ENCODE peak calls at places on chromosomes 13 and 19, in eight cellular contexts. One of them, this sample, is unnamed.

GRCh38 chr13:113544896-113545295 is 39.7 kb upstream of the TFDP1 start:
- DNase-seq in cerebellar cortex: no peak
- DNase-seq in fibroblast of the conjunctiva: no peak
- DNase-seq in activated CD8-positive, alpha-beta memory T cell treated with anti-CD3 and anti-CD28 coated beads, Interleukin-2, amount 10 ng/mL, durations not matched to agents 7 days and 5 days: no peak
- DNase-seq in tibial artery: peak; percentile 38
- DNase-seq in GF-D8: no peak
- DNase-seq in CD8-positive, alpha-beta memory T cell: no peak
- DNase-seq in upper lobe of right lung: peak; percentile 35
- DNase-seq in this sample: no peak

GRCh38 chr13:49540552-49540951 is 44.8 kb downstream of the PHF11 start:
- DNase-seq in cerebellar cortex: no peak
- DNase-seq in fibroblast of the conjunctiva: no peak
- DNase-seq in activated CD8-positive, alpha-beta memory T cell treated with anti-CD3 and anti-CD28 coated beads, Interleukin-2, amount 10 ng/mL, durations not matched to agents 7 days and 5 days: no peak
- DNase-seq in tibial artery: no peak
- DNase-seq in GF-D8: no peak
- DNase-seq in CD8-positive, alpha-beta memory T cell: no peak
- DNase-seq in upper lobe of right lung: no peak
- DNase-seq in this sample: no peak

GRCh38 chr19:13037161-13037560 is 41.9 kb downstream of the NFIX start:
- DNase-seq in cerebellar cortex: no peak
- DNase-seq in fibroblast of the conjunctiva: no peak
- DNase-seq in activated CD8-positive, alpha-beta memory T cell treated with anti-CD3 and anti-CD28 coated beads, Interleukin-2, amount 10 ng/mL, durations not matched to agents 7 days and 5 days: peak; percentile 45
- DNase-seq in tibial artery: peak; percentile 73
- DNase-seq in GF-D8: no peak
- DNase-seq in CD8-positive, alpha-beta memory T cell: no peak
- DNase-seq in upper lobe of right lung: no peak
- DNase-seq in this sample: no peak

GRCh38 chr13:33194820-33195692 is 90.5 kb downstream of the STARD13 start:
- DNase-seq in cerebellar cortex: no peak
- DNase-seq in fibroblast of the conjunctiva: peak; percentile 74
- DNase-seq in activated CD8-positive, alpha-beta memory T cell treated with anti-CD3 and anti-CD28 coated beads, Interleukin-2, amount 10 ng/mL, durations not matched to agents 7 days and 5 days: no peak
- DNase-seq in tibial artery: no peak
- DNase-seq in GF-D8: no peak
- DNase-seq in CD8-positive, alpha-beta memory T cell: no peak
- DNase-seq in upper lobe of right lung: no peak
- DNase-seq in this sample: no peak

GRCh38 chr19:3058821-3059314 is 3.4 kb downstream of the TLE5 start:
- DNase-seq in cerebellar cortex: no peak
- DNase-seq in fibroblast of the conjunctiva: no peak
- DNase-seq in activated CD8-positive, alpha-beta memory T cell treated with anti-CD3 and anti-CD28 coated beads, Interleukin-2, amount 10 ng/mL, durations not matched to agents 7 days and 5 days: no peak
- DNase-seq in tibial artery: no peak
- DNase-seq in GF-D8: no peak
- DNase-seq in CD8-positive, alpha-beta memory T cell: no peak
- DNase-seq in upper lobe of right lung: no peak
- DNase-seq in this sample: no peak

GRCh38 chr19:15316498-15316897 is 15.8 kb downstream of the BRD4 start:
- DNase-seq in cerebellar cortex: no peak
- DNase-seq in fibroblast of the conjunctiva: no peak
- DNase-seq in activated CD8-positive, alpha-beta memory T cell treated with anti-CD3 and anti-CD28 coated beads, Interleukin-2, amount 10 ng/mL, durations not matched to agents 7 days and 5 days: no peak
- DNase-seq in tibial artery: no peak
- DNase-seq in GF-D8: no peak
- DNase-seq in CD8-positive, alpha-beta memory T cell: no peak
- DNase-seq in upper lobe of right lung: no peak
- DNase-seq in this sample: no peak

GRCh38 chr19:40219721-40220276 is 1.6 kb upstream of the TTC9B start:
- DNase-seq in cerebellar cortex: no peak
- DNase-seq in fibroblast of the conjunctiva: no peak
- DNase-seq in activated CD8-positive, alpha-beta memory T cell treated with anti-CD3 and anti-CD28 coated beads, Interleukin-2, amount 10 ng/mL, durations not matched to agents 7 days and 5 days: no peak
- DNase-seq in tibial artery: no peak
- DNase-seq in GF-D8: no peak
- DNase-seq in CD8-positive, alpha-beta memory T cell: no peak
- DNase-seq in upper lobe of right lung: no peak
- DNase-seq in this sample: no peak

GRCh38 chr19:55253842-55254624 is 4.8 kb downstream of the PPP6R1 start:
- DNase-seq in cerebellar cortex: no peak
- DNase-seq in fibroblast of the conjunctiva: no peak
- DNase-seq in activated CD8-positive, alpha-beta memory T cell treated with anti-CD3 and anti-CD28 coated beads, Interleukin-2, amount 10 ng/mL, durations not matched to agents 7 days and 5 days: peak; percentile 78
- DNase-seq in tibial artery: no peak
- DNase-seq in GF-D8: peak; percentile 91
- DNase-seq in CD8-positive, alpha-beta memory T cell: peak; percentile 79
- DNase-seq in upper lobe of right lung: peak; percentile 58
- DNase-seq in this sample: no peak

GRCh38 chr13:49760555-49760954 is 31.9 kb downstream of the KPNA3 start:
- DNase-seq in cerebellar cortex: no peak
- DNase-seq in fibroblast of the conjunctiva: no peak
- DNase-seq in activated CD8-positive, alpha-beta memory T cell treated with anti-CD3 and anti-CD28 coated beads, Interleukin-2, amount 10 ng/mL, durations not matched to agents 7 days and 5 days: no peak
- DNase-seq in tibial artery: no peak
- DNase-seq in GF-D8: no peak
- DNase-seq in CD8-positive, alpha-beta memory T cell: no peak
- DNase-seq in upper lobe of right lung: no peak
- DNase-seq in this sample: no peak

GRCh38 chr19:29620931-29621351 is 14.9 kb downstream of the POP4 start:
- DNase-seq in cerebellar cortex: no peak
- DNase-seq in fibroblast of the conjunctiva: no peak
- DNase-seq in activated CD8-positive, alpha-beta memory T cell treated with anti-CD3 and anti-CD28 coated beads, Interleukin-2, amount 10 ng/mL, durations not matched to agents 7 days and 5 days: peak; percentile 84
- DNase-seq in tibial artery: no peak
- DNase-seq in GF-D8: no peak
- DNase-seq in CD8-positive, alpha-beta memory T cell: no peak
- DNase-seq in upper lobe of right lung: no peak
- DNase-seq in this sample: no peak

GRCh38 chr13:98372886-98373285 is 195.8 kb upstream of the RNF113B start:
- DNase-seq in cerebellar cortex: no peak
- DNase-seq in fibroblast of the conjunctiva: no peak
- DNase-seq in activated CD8-positive, alpha-beta memory T cell treated with anti-CD3 and anti-CD28 coated beads, Interleukin-2, amount 10 ng/mL, durations not matched to agents 7 days and 5 days: no peak
- DNase-seq in tibial artery: no peak
- DNase-seq in GF-D8: no peak
- DNase-seq in CD8-positive, alpha-beta memory T cell: no peak
- DNase-seq in upper lobe of right lung: no peak
- DNase-seq in this sample: no peak

GRCh38 chr19:45821103-45821521 is 6.0 kb upstream of the RSPH6A start:
- DNase-seq in cerebellar cortex: no peak
- DNase-seq in fibroblast of the conjunctiva: no peak
- DNase-seq in activated CD8-positive, alpha-beta memory T cell treated with anti-CD3 and anti-CD28 coated beads, Interleukin-2, amount 10 ng/mL, durations not matched to agents 7 days and 5 days: no peak
- DNase-seq in tibial artery: no peak
- DNase-seq in GF-D8: no peak
- DNase-seq in CD8-positive, alpha-beta memory T cell: no peak
- DNase-seq in upper lobe of right lung: no peak
- DNase-seq in this sample: no peak

GRCh38 chr13:113044431-113045114 is 61.0 kb upstream of the F7 start:
- DNase-seq in cerebellar cortex: peak; percentile 94
- DNase-seq in fibroblast of the conjunctiva: no peak
- DNase-seq in activated CD8-positive, alpha-beta memory T cell treated with anti-CD3 and anti-CD28 coated beads, Interleukin-2, amount 10 ng/mL, durations not matched to agents 7 days and 5 days: no peak
- DNase-seq in tibial artery: no peak
- DNase-seq in GF-D8: no peak
- DNase-seq in CD8-positive, alpha-beta memory T cell: no peak
- DNase-seq in upper lobe of right lung: no peak
- DNase-seq in this sample: no peak

GRCh38 chr19:13985771-13986347 is 20.3 kb downstream of the RFX1 start:
- DNase-seq in cerebellar cortex: no peak
- DNase-seq in fibroblast of the conjunctiva: no peak
- DNase-seq in activated CD8-positive, alpha-beta memory T cell treated with anti-CD3 and anti-CD28 coated beads, Interleukin-2, amount 10 ng/mL, durations not matched to agents 7 days and 5 days: no peak
- DNase-seq in tibial artery: no peak
- DNase-seq in GF-D8: no peak
- DNase-seq in CD8-positive, alpha-beta memory T cell: no peak
- DNase-seq in upper lobe of right lung: no peak
- DNase-seq in this sample: no peak

GRCh38 chr19:35318679-35319448 is 10.1 kb upstream of the CD22 start:
- DNase-seq in cerebellar cortex: no peak
- DNase-seq in fibroblast of the conjunctiva: peak; percentile 13
- DNase-seq in activated CD8-positive, alpha-beta memory T cell treated with anti-CD3 and anti-CD28 coated beads, Interleukin-2, amount 10 ng/mL, durations not matched to agents 7 days and 5 days: no peak
- DNase-seq in tibial artery: peak; percentile 77
- DNase-seq in GF-D8: no peak
- DNase-seq in CD8-positive, alpha-beta memory T cell: no peak
- DNase-seq in upper lobe of right lung: peak; percentile 84
- DNase-seq in this sample: no peak

GRCh38 chr19:21677696-21678418 is 89.5 kb downstream of the ZNF100 start:
- DNase-seq in cerebellar cortex: peak; percentile 76
- DNase-seq in fibroblast of the conjunctiva: no peak
- DNase-seq in activated CD8-positive, alpha-beta memory T cell treated with anti-CD3 and anti-CD28 coated beads, Interleukin-2, amount 10 ng/mL, durations not matched to agents 7 days and 5 days: no peak
- DNase-seq in tibial artery: no peak
- DNase-seq in GF-D8: no peak
- DNase-seq in CD8-positive, alpha-beta memory T cell: no peak
- DNase-seq in upper lobe of right lung: no peak
- DNase-seq in this sample: no peak

GRCh38 chr19:45507864-45508680 is 793 bp downstream of the VASP start:
- DNase-seq in cerebellar cortex: no peak
- DNase-seq in fibroblast of the conjunctiva: no peak
- DNase-seq in activated CD8-positive, alpha-beta memory T cell treated with anti-CD3 and anti-CD28 coated beads, Interleukin-2, amount 10 ng/mL, durations not matched to agents 7 days and 5 days: peak; percentile 76
- DNase-seq in tibial artery: peak; percentile 82
- DNase-seq in GF-D8: no peak
- DNase-seq in CD8-positive, alpha-beta memory T cell: peak; percentile 16
- DNase-seq in upper lobe of right lung: peak; percentile 78
- DNase-seq in this sample: peak; percentile 76

GRCh38 chr19:3100331-3100730 is 6.2 kb downstream of the GNA11 start:
- DNase-seq in cerebellar cortex: peak; percentile 49
- DNase-seq in fibroblast of the conjunctiva: no peak
- DNase-seq in activated CD8-positive, alpha-beta memory T cell treated with anti-CD3 and anti-CD28 coated beads, Interleukin-2, amount 10 ng/mL, durations not matched to agents 7 days and 5 days: no peak
- DNase-seq in tibial artery: no peak
- DNase-seq in GF-D8: no peak
- DNase-seq in CD8-positive, alpha-beta memory T cell: no peak
- DNase-seq in upper lobe of right lung: no peak
- DNase-seq in this sample: no peak

GRCh38 chr13:75704194-75704941 is 68.2 kb downstream of the LMO7 start:
- DNase-seq in cerebellar cortex: no peak
- DNase-seq in fibroblast of the conjunctiva: no peak
- DNase-seq in activated CD8-positive, alpha-beta memory T cell treated with anti-CD3 and anti-CD28 coated beads, Interleukin-2, amount 10 ng/mL, durations not matched to agents 7 days and 5 days: no peak
- DNase-seq in tibial artery: no peak
- DNase-seq in GF-D8: no peak
- DNase-seq in CD8-positive, alpha-beta memory T cell: no peak
- DNase-seq in upper lobe of right lung: no peak
- DNase-seq in this sample: no peak

GRCh38 chr19:14167594-14168138 is 31.3 kb upstream of the ASF1B start:
- DNase-seq in cerebellar cortex: no peak
- DNase-seq in fibroblast of the conjunctiva: no peak
- DNase-seq in activated CD8-positive, alpha-beta memory T cell treated with anti-CD3 and anti-CD28 coated beads, Interleukin-2, amount 10 ng/mL, durations not matched to agents 7 days and 5 days: no peak
- DNase-seq in tibial artery: no peak
- DNase-seq in GF-D8: no peak
- DNase-seq in CD8-positive, alpha-beta memory T cell: peak; percentile 20
- DNase-seq in upper lobe of right lung: no peak
- DNase-seq in this sample: no peak

GRCh38 chr13:79861731-79862130 is 380.8 kb downstream of the NDFIP2 start:
- DNase-seq in cerebellar cortex: no peak
- DNase-seq in fibroblast of the conjunctiva: no peak
- DNase-seq in activated CD8-positive, alpha-beta memory T cell treated with anti-CD3 and anti-CD28 coated beads, Interleukin-2, amount 10 ng/mL, durations not matched to agents 7 days and 5 days: no peak
- DNase-seq in tibial artery: no peak
- DNase-seq in GF-D8: no peak
- DNase-seq in CD8-positive, alpha-beta memory T cell: no peak
- DNase-seq in upper lobe of right lung: no peak
- DNase-seq in this sample: peak; percentile 90

GRCh38 chr19:55088021-55088451 is 12.4 kb downstream of the EPS8L1 start:
- DNase-seq in cerebellar cortex: no peak
- DNase-seq in fibroblast of the conjunctiva: no peak
- DNase-seq in activated CD8-positive, alpha-beta memory T cell treated with anti-CD3 and anti-CD28 coated beads, Interleukin-2, amount 10 ng/mL, durations not matched to agents 7 days and 5 days: no peak
- DNase-seq in tibial artery: no peak
- DNase-seq in GF-D8: no peak
- DNase-seq in CD8-positive, alpha-beta memory T cell: no peak
- DNase-seq in upper lobe of right lung: no peak
- DNase-seq in this sample: no peak

GRCh38 chr19:5926641-5927438 is 12.8 kb downstream of the CAPS start:
- DNase-seq in cerebellar cortex: no peak
- DNase-seq in fibroblast of the conjunctiva: peak; percentile 98
- DNase-seq in activated CD8-positive, alpha-beta memory T cell treated with anti-CD3 and anti-CD28 coated beads, Interleukin-2, amount 10 ng/mL, durations not matched to agents 7 days and 5 days: no peak
- DNase-seq in tibial artery: peak; percentile 81
- DNase-seq in GF-D8: no peak
- DNase-seq in CD8-positive, alpha-beta memory T cell: no peak
- DNase-seq in upper lobe of right lung: no peak
- DNase-seq in this sample: no peak

GRCh38 chr13:93146584-93147292 is 79.9 kb upstream of the GPC6 start:
- DNase-seq in cerebellar cortex: no peak
- DNase-seq in fibroblast of the conjunctiva: peak; percentile 3
- DNase-seq in activated CD8-positive, alpha-beta memory T cell treated with anti-CD3 and anti-CD28 coated beads, Interleukin-2, amount 10 ng/mL, durations not matched to agents 7 days and 5 days: no peak
- DNase-seq in tibial artery: no peak
- DNase-seq in GF-D8: no peak
- DNase-seq in CD8-positive, alpha-beta memory T cell: no peak
- DNase-seq in upper lobe of right lung: no peak
- DNase-seq in this sample: no peak

GRCh38 chr19:12939292-12939606 is 840 bp downstream of the CALR start:
- DNase-seq in cerebellar cortex: no peak
- DNase-seq in fibroblast of the conjunctiva: no peak
- DNase-seq in activated CD8-positive, alpha-beta memory T cell treated with anti-CD3 and anti-CD28 coated beads, Interleukin-2, amount 10 ng/mL, durations not matched to agents 7 days and 5 days: peak; percentile 69
- DNase-seq in tibial artery: no peak
- DNase-seq in GF-D8: no peak
- DNase-seq in CD8-positive, alpha-beta memory T cell: no peak
- DNase-seq in upper lobe of right lung: no peak
- DNase-seq in this sample: peak; percentile 15

GRCh38 chr19:44876930-44877530 is 14.0 kb upstream of the TOMM40 start:
- DNase-seq in cerebellar cortex: no peak
- DNase-seq in fibroblast of the conjunctiva: no peak
- DNase-seq in activated CD8-positive, alpha-beta memory T cell treated with anti-CD3 and anti-CD28 coated beads, Interleukin-2, amount 10 ng/mL, durations not matched to agents 7 days and 5 days: no peak
- DNase-seq in tibial artery: no peak
- DNase-seq in GF-D8: no peak
- DNase-seq in CD8-positive, alpha-beta memory T cell: no peak
- DNase-seq in upper lobe of right lung: no peak
- DNase-seq in this sample: no peak

GRCh38 chr19:13014101-13014920 is 19.0 kb downstream of the NFIX start:
- DNase-seq in cerebellar cortex: peak; percentile 78
- DNase-seq in fibroblast of the conjunctiva: no peak
- DNase-seq in activated CD8-positive, alpha-beta memory T cell treated with anti-CD3 and anti-CD28 coated beads, Interleukin-2, amount 10 ng/mL, durations not matched to agents 7 days and 5 days: no peak
- DNase-seq in tibial artery: no peak
- DNase-seq in GF-D8: peak; percentile 71
- DNase-seq in CD8-positive, alpha-beta memory T cell: no peak
- DNase-seq in upper lobe of right lung: no peak
- DNase-seq in this sample: no peak

GRCh38 chr19:2775556-2776430 is 7.3 kb downstream of the SGTA start:
- DNase-seq in cerebellar cortex: no peak
- DNase-seq in fibroblast of the conjunctiva: no peak
- DNase-seq in activated CD8-positive, alpha-beta memory T cell treated with anti-CD3 and anti-CD28 coated beads, Interleukin-2, amount 10 ng/mL, durations not matched to agents 7 days and 5 days: peak; percentile 89
- DNase-seq in tibial artery: no peak
- DNase-seq in GF-D8: peak; percentile 30
- DNase-seq in CD8-positive, alpha-beta memory T cell: peak; percentile 53
- DNase-seq in upper lobe of right lung: peak; percentile 81
- DNase-seq in this sample: no peak

GRCh38 chr19:7355151-7355845 is 6.6 kb downstream of the ARHGEF18 start:
- DNase-seq in cerebellar cortex: no peak
- DNase-seq in fibroblast of the conjunctiva: no peak
- DNase-seq in activated CD8-positive, alpha-beta memory T cell treated with anti-CD3 and anti-CD28 coated beads, Interleukin-2, amount 10 ng/mL, durations not matched to agents 7 days and 5 days: no peak
- DNase-seq in tibial artery: no peak
- DNase-seq in GF-D8: no peak
- DNase-seq in CD8-positive, alpha-beta memory T cell: no peak
- DNase-seq in upper lobe of right lung: peak; percentile 60
- DNase-seq in this sample: no peak

GRCh38 chr13:104008571-104009435 is 942.6 kb upstream of the SLC10A2 start:
- DNase-seq in cerebellar cortex: no peak
- DNase-seq in fibroblast of the conjunctiva: no peak
- DNase-seq in activated CD8-positive, alpha-beta memory T cell treated with anti-CD3 and anti-CD28 coated beads, Interleukin-2, amount 10 ng/mL, durations not matched to agents 7 days and 5 days: no peak
- DNase-seq in tibial artery: no peak
- DNase-seq in GF-D8: no peak
- DNase-seq in CD8-positive, alpha-beta memory T cell: no peak
- DNase-seq in upper lobe of right lung: no peak
- DNase-seq in this sample: no peak

GRCh38 chr19:47296036-47296435 is 13.6 kb upstream of the C5AR1 start:
- DNase-seq in cerebellar cortex: peak; percentile 90
- DNase-seq in fibroblast of the conjunctiva: peak; percentile 63
- DNase-seq in activated CD8-positive, alpha-beta memory T cell treated with anti-CD3 and anti-CD28 coated beads, Interleukin-2, amount 10 ng/mL, durations not matched to agents 7 days and 5 days: peak; percentile 86
- DNase-seq in tibial artery: no peak
- DNase-seq in GF-D8: peak; percentile 21
- DNase-seq in CD8-positive, alpha-beta memory T cell: peak; percentile 68
- DNase-seq in upper lobe of right lung: no peak
- DNase-seq in this sample: peak; percentile 89

GRCh38 chr19:11887618-11888531 is at the start of gene ZNF69:
- DNase-seq in cerebellar cortex: peak; percentile 92
- DNase-seq in fibroblast of the conjunctiva: no peak
- DNase-seq in activated CD8-positive, alpha-beta memory T cell treated with anti-CD3 and anti-CD28 coated beads, Interleukin-2, amount 10 ng/mL, durations not matched to agents 7 days and 5 days: peak; percentile 75
- DNase-seq in tibial artery: peak; percentile 92
- DNase-seq in GF-D8: peak; percentile 39
- DNase-seq in CD8-positive, alpha-beta memory T cell: peak; percentile 55
- DNase-seq in upper lobe of right lung: peak; percentile 93
- DNase-seq in this sample: peak; percentile 85

GRCh38 chr13:32261567-32261966 is 53.6 kb downstream of the ZAR1L start:
- DNase-seq in cerebellar cortex: peak; percentile 66
- DNase-seq in fibroblast of the conjunctiva: peak; percentile 68
- DNase-seq in activated CD8-positive, alpha-beta memory T cell treated with anti-CD3 and anti-CD28 coated beads, Interleukin-2, amount 10 ng/mL, durations not matched to agents 7 days and 5 days: no peak
- DNase-seq in tibial artery: peak; percentile 87
- DNase-seq in GF-D8: no peak
- DNase-seq in CD8-positive, alpha-beta memory T cell: no peak
- DNase-seq in upper lobe of right lung: no peak
- DNase-seq in this sample: no peak

GRCh38 chr13:113785051-113786010 is 26.3 kb downstream of the TMEM255B start:
- DNase-seq in cerebellar cortex: no peak
- DNase-seq in fibroblast of the conjunctiva: no peak
- DNase-seq in activated CD8-positive, alpha-beta memory T cell treated with anti-CD3 and anti-CD28 coated beads, Interleukin-2, amount 10 ng/mL, durations not matched to agents 7 days and 5 days: no peak
- DNase-seq in tibial artery: peak; percentile 39
- DNase-seq in GF-D8: no peak
- DNase-seq in CD8-positive, alpha-beta memory T cell: no peak
- DNase-seq in upper lobe of right lung: peak; percentile 35
- DNase-seq in this sample: no peak

This sample was measured in Caco-2.